ENCODE peak calls at places on chromosome 9, in five cellular contexts. T is CD8-positive, alpha-beta T cell; E is fibroblast of the conjunctiva; V is caudate nucleus; Q is activated effector memory CD4-positive, alpha-beta T cell treated with anti-CD3 and anti-CD28 coated beads, Interleukin-2, amount 50 U/mL, for 16 hours. K is an unnamed sample.

GRCh38 chr9:89686134-89686533 is 81.3 kb downstream of the GADD45G start:
- DNase-seq in T (no peak), E (no peak), V (no peak), Q (no peak), K (no peak)

GRCh38 chr9:132078369-132079356 is 1.0 kb downstream of the MED27 start:
- DNase-seq in T (peak), E (peak), V (no peak), Q (peak), K (no peak)

GRCh38 chr9:129752915-129753724 is at the start of gene PTGES:
- DNase-seq in T (peak), E (peak), V (no peak), Q (peak), K (peak)

GRCh38 chr9:27528886-27529315 is 713 bp downstream of the MOB3B start:
- DNase-seq in T (peak), E (no peak), V (peak), Q (peak), K (peak)

GRCh38 chr9:111825468-111826145 is 30.9 kb upstream of the SHOC1 start:
- DNase-seq in T (no peak), E (no peak), V (no peak), Q (no peak), K (no peak)

GRCh38 chr9:96344458-96345180 is 38.9 kb downstream of the SLC35D2 start:
- DNase-seq in T (no peak), E (peak), V (no peak), Q (no peak), K (no peak)

GRCh38 chr9:111991179-111991578 is 94.6 kb downstream of the UGCG start:
- DNase-seq in T (no peak), E (no peak), V (no peak), Q (no peak), K (no peak)

GRCh38 chr9:38342096-38342495 is 50.4 kb upstream of the ALDH1B1 start:
- DNase-seq in T (no peak), E (no peak), V (no peak), Q (peak), K (no peak)

GRCh38 chr9:17462869-17463464 is 115.9 kb upstream of the SH3GL2 start:
- DNase-seq in T (no peak), E (peak), V (no peak), Q (no peak), K (no peak)

GRCh38 chr9:92328225-92328624 is 2.5 kb downstream of the CENPP start:
- DNase-seq in T (no peak), E (peak), V (no peak), Q (no peak), K (no peak)

GRCh38 chr9:127279717-127280285 is 15.2 kb downstream of the GARNL3 start:
- DNase-seq in T (no peak), E (no peak), V (no peak), Q (no peak), K (no peak)

GRCh38 chr9:132498811-132499210 is 83.6 kb upstream of the BARHL1 start:
- DNase-seq in T (no peak), E (no peak), V (no peak), Q (no peak), K (no peak)

GRCh38 chr9:110763568-110763967 is 95.0 kb downstream of the MUSK start:
- DNase-seq in T (no peak), E (no peak), V (no peak), Q (no peak), K (no peak)

GRCh38 chr9:2469681-2470141 is 151.9 kb upstream of the VLDLR start:
- DNase-seq in T (no peak), E (no peak), V (no peak), Q (no peak), K (no peak)

GRCh38 chr9:131008909-131009618 is at the start of gene LAMC3:
- DNase-seq in T (no peak), E (no peak), V (no peak), Q (no peak), K (no peak)

GRCh38 chr9:70950270-70950669 is 171.2 kb downstream of the TRPM3 start:
- DNase-seq in T (no peak), E (no peak), V (no peak), Q (no peak), K (no peak)

GRCh38 chr9:96258967-96259366 is 43.0 kb downstream of the HSD17B3 start:
- DNase-seq in T (no peak), E (no peak), V (no peak), Q (no peak), K (no peak)

GRCh38 chr9:128169492-128169891 is 9.4 kb downstream of the BBLN start:
- DNase-seq in T (no peak), E (no peak), V (no peak), Q (no peak), K (no peak)

GRCh38 chr9:104069288-104069687 is 24.8 kb upstream of the SMC2 start:
- DNase-seq in T (no peak), E (no peak), V (no peak), Q (no peak), K (no peak)

GRCh38 chr9:136852664-136853595 is 784 bp downstream of the MAMDC4 start:
- DNase-seq in T (no peak), E (no peak), V (no peak), Q (no peak), K (no peak)

GRCh38 chr9:108021311-108021710 is 531.7 kb upstream of the KLF4 start:
- DNase-seq in T (no peak), E (no peak), V (no peak), Q (no peak), K (no peak)

GRCh38 chr9:129724456-129725190 is 28.2 kb downstream of the PTGES start:
- DNase-seq in T (no peak), E (no peak), V (no peak), Q (no peak), K (no peak)

GRCh38 chr9:5838884-5839571 is 6.1 kb upstream of the ERMP1 start:
- DNase-seq in T (no peak), E (no peak), V (no peak), Q (no peak), K (no peak)

GRCh38 chr9:35236692-35237091 is 74.9 kb downstream of the UNC13B start:
- DNase-seq in T (no peak), E (no peak), V (no peak), Q (no peak), K (no peak)

GRCh38 chr9:115022760-115023434 is 92.5 kb upstream of the TNFSF8 start:
- DNase-seq in T (no peak), E (no peak), V (no peak), Q (no peak), K (no peak)

GRCh38 chr9:33263131-33263935 is 1.2 kb downstream of the BAG1 start:
- DNase-seq in T (no peak), E (no peak), V (no peak), Q (no peak), K (no peak)

GRCh38 chr9:82202808-82203207 is 214.2 kb downstream of the SPATA31D1 start:
- DNase-seq in T (no peak), E (peak), V (no peak), Q (no peak), K (no peak)

GRCh38 chr9:18746631-18747030 is 272.7 kb downstream of the ADAMTSL1 start:
- DNase-seq in T (no peak), E (no peak), V (no peak), Q (no peak), K (no peak)

GRCh38 chr9:129885018-129885669 is 49.9 kb downstream of the USP20 start:
- DNase-seq in T (peak), E (no peak), V (no peak), Q (peak), K (no peak)

GRCh38 chr9:133888048-133888778 is 103.9 kb downstream of the VAV2 start:
- DNase-seq in T (no peak), E (no peak), V (no peak), Q (no peak), K (no peak)

GRCh38 chr9:14391620-14392019 is 77.7 kb upstream of the NFIB start:
- DNase-seq in T (no peak), E (no peak), V (no peak), Q (no peak), K (no peak)

GRCh38 chr9:87119328-87119881 is 172.1 kb upstream of the GAS1 start:
- DNase-seq in T (no peak), E (peak), V (no peak), Q (no peak), K (no peak)